ENCODE peak calls at places on chromosomes 11 and 22, in four cellular contexts. A, G, R and F are unnamed samples.

GRCh38 chr11:68690671-68691401 is 6.5 kb downstream of the GAL start:
- DNase-seq in A (no peak), G (no peak), R (peak; percentile 37), F (peak; percentile 33)

GRCh38 chr11:125036933-125037332 is 26.2 kb upstream of the SLC37A2 start:
- DNase-seq in A (no peak), G (no peak), R (no peak), F (no peak)

GRCh38 chr22:37560682-37561208 is 465 bp downstream of the CDC42EP1 start:
- DNase-seq in A (peak; percentile 73), G (peak; percentile 89), R (no peak), F (peak; percentile 81)

GRCh38 chr11:61090982-61091372 is 11.3 kb upstream of the CD5 start:
- DNase-seq in A (no peak), G (no peak), R (no peak), F (no peak)

GRCh38 chr11:337711-338110 is 17.1 kb upstream of the IFITM3 start:
- DNase-seq in A (no peak), G (peak; percentile 10), R (no peak), F (peak; percentile 38)

GRCh38 chr11:65811764-65812475 is 21.8 kb upstream of the SNX32 start:
- DNase-seq in A (no peak), G (no peak), R (no peak), F (no peak)

GRCh38 chr11:111260761-111261160 is 15.2 kb downstream of the POU2AF2 start:
- DNase-seq in A (no peak), G (no peak), R (no peak), F (no peak)

GRCh38 chr22:44658371-44658953 is 43.5 kb upstream of the PRR5 start:
- DNase-seq in A (peak; percentile 41), G (peak; percentile 77), R (no peak), F (peak; percentile 84)

GRCh38 chr22:48393041-48393370 is 1434.7 kb downstream of the BRD1 start:
- DNase-seq in A (no peak), G (no peak), R (no peak), F (no peak)

GRCh38 chr11:119363081-119363861 is 16.8 kb upstream of the MFRP start:
- DNase-seq in A (no peak), G (peak; percentile 76), R (no peak), F (no peak)

GRCh38 chr11:119362741-119363080 is 16.2 kb upstream of the MFRP start:
- DNase-seq in A (no peak), G (no peak), R (no peak), F (no peak)

GRCh38 chr11:119361961-119362725 is 15.6 kb upstream of the MFRP start:
- DNase-seq in A (no peak), G (no peak), R (no peak), F (no peak)

GRCh38 chr11:119359365-119360229 is 13.1 kb upstream of the MFRP start:
- DNase-seq in A (peak; percentile 12), G (no peak), R (no peak), F (no peak)

GRCh38 chr11:119361056-119361787 is 14.7 kb upstream of the MFRP start:
- DNase-seq in A (peak; percentile 81), G (peak; percentile 78), R (no peak), F (peak; percentile 72)
- H3K4me1 ChIP-seq in A (peaks cover 6% of the 10 kb centered on the region), G (no peaks in the 10 kb centered on the region), R (no peaks in the 10 kb centered on the region), F (no peaks in the 10 kb centered on the region)

GRCh38 chr11:3163241-3163981 is 1.7 kb downstream of the OSBPL5 start:
- DNase-seq in A (no peak), G (peak; percentile 46), R (no peak), F (no peak)

GRCh38 chr11:3164138-3164539 is 971 bp downstream of the OSBPL5 start:
- DNase-seq in A (no peak), G (peak; percentile 72), R (no peak), F (peak; percentile 71)

GRCh38 chr11:3161720-3162409 is 3.2 kb downstream of the OSBPL5 start:
- DNase-seq in A (peak; percentile 11), G (peak; percentile 42), R (no peak), F (no peak)

GRCh38 chr11:3161309-3161708 is 3.8 kb downstream of the OSBPL5 start:
- DNase-seq in A (peak; percentile 30), G (peak; percentile 44), R (no peak), F (peak; percentile 70)

DNA sequence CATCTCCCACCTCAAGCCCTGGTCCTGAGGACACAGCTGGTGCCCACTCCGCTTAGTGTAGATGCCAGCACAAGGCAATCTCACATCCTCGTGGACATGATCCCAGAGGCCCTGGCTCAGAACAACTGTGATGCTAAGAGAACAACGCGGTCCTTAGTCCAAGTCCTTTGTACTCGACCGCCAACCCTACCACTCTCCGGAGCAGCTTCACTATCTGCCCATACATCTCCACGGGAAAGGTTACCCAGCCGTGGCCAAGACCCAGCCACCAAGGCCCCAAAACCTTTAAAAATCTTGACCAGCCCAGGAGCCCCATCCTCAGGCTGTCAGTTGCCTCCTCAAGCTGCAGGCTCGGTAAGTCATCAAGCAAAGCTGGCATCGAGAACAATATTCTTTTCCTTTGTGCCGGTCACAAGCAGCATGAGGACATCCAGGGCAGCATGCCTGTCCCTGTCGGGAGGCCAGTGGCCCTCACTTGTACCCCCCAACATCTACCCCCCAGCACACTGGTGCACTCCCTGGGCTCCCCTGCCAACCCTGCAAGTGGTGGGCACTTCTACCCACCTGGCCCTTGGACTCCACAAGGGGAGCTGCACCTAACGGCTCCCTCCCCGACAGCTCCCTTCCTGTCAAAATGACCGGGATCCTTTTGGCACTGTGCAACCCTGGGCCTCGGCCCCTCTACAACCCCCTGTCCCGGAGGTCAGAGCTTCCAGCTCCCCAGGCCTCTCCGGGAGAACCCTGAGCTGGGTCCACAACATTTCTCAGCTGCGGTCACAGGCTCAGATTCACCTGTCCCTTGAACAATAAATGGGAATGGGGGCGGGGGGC is 2.5 kb downstream of the OSBPL5 start:
- DNase-seq in A (peak; percentile 11), G (peak; percentile 30), R (no peak), F (no peak)
- H3K4me1 ChIP-seq in A (peaks cover 28% of the 10 kb centered on the region), G (peaks cover 16% of the 10 kb centered on the region), R (no peaks in the 10 kb centered on the region), F (peaks cover 74% of the 10 kb centered on the region)

GRCh38 chr22:36236338-36237319 is 2.7 kb downstream of the APOL2 start:
- DNase-seq in A (no peak), G (no peak), R (no peak), F (no peak)
- H3K4me1 ChIP-seq in A (peaks cover 20% of the 10 kb centered on the region), G (peaks cover 17% of the 10 kb centered on the region), R (peaks cover 33% of the 10 kb centered on the region), F (peaks cover 50% of the 10 kb centered on the region)

GRCh38 chr22:46675479-46675878 is 55.3 kb downstream of the GRAMD4 start:
- DNase-seq in A (no peak), G (peak; percentile 53), R (no peak), F (no peak)
- H3K4me1 ChIP-seq in A (no peaks in the 10 kb centered on the region), G (no peaks in the 10 kb centered on the region), R (peaks cover 12% of the 10 kb centered on the region), F (no peaks in the 10 kb centered on the region)

GRCh38 chr11:85784480-85784879 is 26.5 kb downstream of the SYTL2 start:
- DNase-seq in A (no peak), G (no peak), R (no peak), F (no peak)

GRCh38 chr11:85784907-85785306 is 26.0 kb downstream of the SYTL2 start:
- DNase-seq in A (no peak), G (no peak), R (no peak), F (no peak)

GRCh38 chr11:85787168-85787567 is 23.8 kb downstream of the SYTL2 start:
- DNase-seq in A (no peak), G (no peak), R (no peak), F (no peak)

GRCh38 chr11:85791326-85791990 is 19.5 kb downstream of the SYTL2 start:
- DNase-seq in A (no peak), G (no peak), R (no peak), F (no peak)

DNA sequence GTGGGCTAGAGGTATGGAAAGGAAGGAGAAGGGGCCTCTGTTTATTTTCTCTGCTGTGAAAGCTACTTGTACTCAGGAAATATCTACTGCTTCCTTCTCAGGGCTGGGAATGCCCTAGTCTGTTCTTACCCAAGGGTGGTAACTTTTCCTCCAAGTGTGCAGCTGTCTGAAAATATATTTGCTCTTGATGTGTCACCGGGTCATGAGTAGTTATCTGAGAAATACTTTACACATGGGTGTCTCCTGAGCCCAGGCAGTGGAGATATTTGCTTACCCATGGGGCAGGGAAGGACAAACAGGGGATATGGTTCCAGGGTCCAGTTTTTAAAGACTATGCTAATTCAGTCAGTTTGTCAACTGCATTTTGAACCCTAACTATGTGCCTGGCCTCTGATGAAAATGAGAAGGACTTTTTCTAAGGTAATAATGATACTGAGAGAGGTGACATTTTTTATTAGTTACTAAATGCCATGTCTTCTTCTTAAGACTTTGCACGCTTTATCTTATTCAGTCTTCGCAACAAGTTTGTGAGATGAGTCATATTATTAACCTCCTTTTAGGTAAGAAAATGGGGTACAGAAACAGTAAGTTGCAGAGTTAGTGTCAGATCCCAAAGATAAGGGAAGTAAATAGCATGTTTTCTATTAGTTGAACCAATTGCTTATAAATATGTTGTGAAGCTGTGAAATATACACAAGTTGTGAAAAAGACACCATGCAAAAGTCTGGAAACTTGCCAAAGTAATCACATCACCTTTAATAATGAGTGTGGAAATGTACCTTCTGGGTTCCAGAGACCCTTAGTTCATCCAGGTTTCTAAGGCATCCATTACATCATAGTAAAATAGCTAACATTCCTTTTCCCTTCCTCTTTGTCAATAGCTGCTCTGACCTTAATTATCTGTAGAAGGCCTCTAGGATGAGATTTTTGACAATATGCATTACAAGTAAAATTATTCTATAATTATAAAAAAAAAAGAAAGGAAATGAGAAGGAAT is 22.8 kb downstream of the SYTL2 start:
- DNase-seq in A (no peak), G (no peak), R (no peak), F (no peak)
- H3K4me1 ChIP-seq in A (no peaks in the 10 kb centered on the region), G (no peaks in the 10 kb centered on the region), R (peaks cover 5% of the 10 kb centered on the region), F (no peaks in the 10 kb centered on the region)

DNA sequence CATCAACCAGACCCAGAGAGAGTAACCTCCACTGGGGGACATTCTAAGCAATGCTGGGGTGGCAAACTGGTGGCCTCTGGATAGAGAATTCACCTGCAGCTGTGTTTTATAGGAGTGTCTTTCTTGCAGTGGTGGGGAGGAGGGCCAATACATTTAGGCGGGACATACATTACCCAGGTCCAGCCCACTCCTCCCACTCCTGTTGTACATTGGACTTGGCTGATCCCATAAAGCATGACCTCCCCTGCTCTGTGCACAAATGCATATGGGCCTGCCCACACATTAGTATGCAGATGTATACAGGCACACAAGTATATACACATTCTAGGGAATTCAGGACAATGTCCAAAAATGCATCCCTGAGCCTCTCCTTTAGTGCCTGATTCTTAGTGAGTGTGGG is 99.1 kb downstream of the RRAS2 start:
- DNase-seq in A (no peak), G (no peak), R (no peak), F (no peak)
- H3K4me1 ChIP-seq in A (no peaks in the 10 kb centered on the region), G (peaks cover 2% of the 10 kb centered on the region), R (no peaks in the 10 kb centered on the region), F (peaks cover 4% of the 10 kb centered on the region)

GRCh38 chr11:130653838-130654601 is 205.6 kb downstream of the ADAMTS15 start:
- DNase-seq in A (no peak), G (peak; percentile 94), R (no peak), F (peak; percentile 86)
- H3K4me1 ChIP-seq in A (peaks cover 13% of the 10 kb centered on the region), G (peaks cover 18% of the 10 kb centered on the region), R (no peaks in the 10 kb centered on the region), F (peaks cover 41% of the 10 kb centered on the region)

GRCh38 chr11:1831338-1832180 is 3.2 kb upstream of the SYT8 start:
- DNase-seq in A (no peak), G (no peak), R (no peak), F (no peak)
- H3K4me1 ChIP-seq in A (no peaks in the 10 kb centered on the region), G (peaks cover 2% of the 10 kb centered on the region), R (no peaks in the 10 kb centered on the region), F (peaks cover 21% of the 10 kb centered on the region)

GRCh38 chr22:23181763-23182288 is 1.5 kb downstream of the BCR start:
- DNase-seq in A (no peak), G (peak; percentile 62), R (peak; percentile 18), F (no peak)

GRCh38 chr22:23184100-23184763 is 3.9 kb downstream of the BCR start:
- DNase-seq in A (no peak), G (no peak), R (no peak), F (no peak)

GRCh38 chr22:23182289-23183106 is 2.2 kb downstream of the BCR start:
- DNase-seq in A (no peak), G (peak; percentile 16), R (peak; percentile 36), F (no peak)

GRCh38 chr22:23184764-23185113 is 4.4 kb downstream of the BCR start:
- DNase-seq in A (no peak), G (no peak), R (no peak), F (no peak)

GRCh38 chr22:23183107-23183698 is 2.9 kb downstream of the BCR start:
- DNase-seq in A (no peak), G (peak; percentile 68), R (no peak), F (no peak)
- H3K4me1 ChIP-seq in A (peaks cover 28% of the 10 kb centered on the region), G (peaks cover 11% of the 10 kb centered on the region), R (peaks cover 34% of the 10 kb centered on the region), F (peaks cover 68% of the 10 kb centered on the region)